ENCODE peak calls at places on chromosomes 6 and 20, in four cellular contexts. Y is T-cell, K is left colon, F is stromal cell of bone marrow. E is an unnamed sample.

GRCh38 chr6:7108964-7109836 is 1.4 kb downstream of the RREB1 start:
- DNase-seq in F (peak), K (peak), Y (no peak), E (peak)

GRCh38 chr6:158029668-158030230 is 48.1 kb downstream of the SYNJ2 start:
- DNase-seq in F (no peak), Y (no peak), K (no peak), E (no peak)

GRCh38 chr6:70998148-70998547 is 41.3 kb upstream of the B3GAT2 start:
- DNase-seq in K (no peak), F (no peak), Y (no peak), E (no peak)

GRCh38 chr20:63043348-63044203 is 36.8 kb upstream of the BHLHE23 start:
- DNase-seq in F (no peak), Y (no peak), K (no peak), E (no peak)

GRCh38 chr6:136963259-136963658 is 41.2 kb downstream of the SLC35D3 start:
- DNase-seq in Y (no peak), K (no peak), F (no peak), E (no peak)

GRCh38 chr6:124223596-124223995 is 419.9 kb downstream of the NKAIN2 start:
- DNase-seq in F (peak), Y (no peak), K (no peak), E (peak)

GRCh38 chr20:35320396-35321126 is 28.3 kb upstream of the FAM83C start:
- DNase-seq in F (peak), K (no peak), Y (no peak), E (no peak)

GRCh38 chr6:104207635-104208034 is 652.1 kb downstream of the HACE1 start:
- DNase-seq in K (no peak), Y (no peak), F (no peak), E (no peak)

GRCh38 chr6:75430631-75431345 is 62.8 kb downstream of the FILIP1 start:
- DNase-seq in Y (no peak), K (no peak), F (no peak), E (no peak)

GRCh38 chr6:101605874-101606273 is 212.4 kb downstream of the GRIK2 start:
- DNase-seq in K (no peak), Y (no peak), F (no peak), E (no peak)

GRCh38 chr6:17218749-17219093 is 62.4 kb upstream of the RBM24 start:
- DNase-seq in Y (no peak), K (no peak), F (no peak), E (no peak)

GRCh38 chr6:93677297-93677965 is 258.1 kb upstream of the EPHA7 start:
- DNase-seq in F (peak), Y (no peak), K (no peak), E (no peak)

GRCh38 chr6:157273756-157274088 is 49.6 kb downstream of the TMEM242 start:
- DNase-seq in F (no peak), Y (peak), K (peak), E (no peak)

GRCh38 chr6:98977606-98978292 is 30.0 kb upstream of the FBXL4 start:
- DNase-seq in F (no peak), K (no peak), Y (no peak), E (no peak)